ENCODE peak calls at places on chromosome 20, in five cellular contexts. O is GM12865, A is pancreas, D is stomach, B is breast epithelium. Y is an unnamed sample.

GRCh38 chr20:23399568-23400241 is 21.6 kb downstream of the NAPB start:
- DNase-seq in O (peak), A (no peak), B (no peak), D (no peak), Y (peak)

GRCh38 chr20:5168582-5169396 is 42.0 kb downstream of the CDS2 start:
- DNase-seq in D (no peak), A (no peak), B (no peak), O (no peak), Y (no peak)

GRCh38 chr20:53901697-53902096 is 168.7 kb downstream of the BCAS1 start:
- DNase-seq in A (no peak), O (no peak), B (no peak), D (no peak), Y (no peak)

GRCh38 chr20:7492257-7492656 is 448.0 kb downstream of the HAO1 start:
- DNase-seq in O (no peak), B (no peak), D (no peak), A (no peak), Y (no peak)

GRCh38 chr20:24305366-24305765 is 164.1 kb upstream of the SYNDIG1 start:
- DNase-seq in O (no peak), D (no peak), B (no peak), A (no peak), Y (no peak)

GRCh38 chr20:2798814-2799213 is 1.6 kb downstream of the CPXM1 start:
- DNase-seq in D (no peak), A (no peak), B (no peak), O (no peak), Y (no peak)

GRCh38 chr20:23242556-23243180 is 107.9 kb upstream of the NXT1 start:
- DNase-seq in A (no peak), B (no peak), O (no peak), D (no peak), Y (no peak)

GRCh38 chr20:9912858-9913434 is 74.1 kb upstream of the PAK5 start:
- DNase-seq in A (no peak), D (peak), O (peak), B (peak), Y (peak)

GRCh38 chr20:17798601-17799000 is 98.8 kb downstream of the BANF2 start:
- DNase-seq in D (no peak), A (no peak), B (no peak), O (no peak), Y (no peak)

GRCh38 chr20:5785146-5785545 is 34.9 kb downstream of the SHLD1 start:
- DNase-seq in B (no peak), D (no peak), O (no peak), A (no peak), Y (no peak)

GRCh38 chr20:21391495-21392298 is 5.6 kb downstream of the NKX2-4 start:
- DNase-seq in B (no peak), O (no peak), D (no peak), A (no peak), Y (no peak)

GRCh38 chr20:58439974-58440767 is 51.1 kb downstream of the VAPB start:
- DNase-seq in B (no peak), D (no peak), A (no peak), O (no peak), Y (no peak)

GRCh38 chr20:542777-543368 is 717 bp downstream of the CSNK2A1 start:
- DNase-seq in B (no peak), D (peak), A (no peak), O (peak), Y (no peak)

GRCh38 chr20:23320317-23320716 is 30.3 kb upstream of the NXT1 start:
- DNase-seq in D (no peak), A (no peak), O (peak), B (no peak), Y (no peak)

GRCh38 chr20:3712279-3712873 is at the start of gene SIGLEC1:
- DNase-seq in D (peak), B (no peak), O (no peak), A (peak), Y (no peak)

GRCh38 chr20:56202493-56203077 is 45.9 kb upstream of the MC3R start:
- DNase-seq in O (no peak), B (no peak), D (no peak), A (no peak), Y (no peak)

GRCh38 chr20:44501448-44501847 is 20.4 kb downstream of the SERINC3 start:
- DNase-seq in O (no peak), B (no peak), D (no peak), A (no peak), Y (peak)

GRCh38 chr20:56440346-56441007 is 27.9 kb upstream of the RTF2 start:
- DNase-seq in O (peak), D (no peak), A (no peak), B (no peak), Y (no peak)

GRCh38 chr20:49325981-49326380 is 48.1 kb upstream of the ZNFX1 start:
- DNase-seq in A (no peak), B (no peak), D (no peak), O (no peak), Y (no peak)

GRCh38 chr20:16125810-16126209 is 447.4 kb downstream of the KIF16B start:
- DNase-seq in D (no peak), A (no peak), B (peak), O (no peak), Y (no peak)

GRCh38 chr20:38460040-38460623 is 12.5 kb upstream of the RALGAPB start:
- DNase-seq in D (no peak), B (no peak), O (no peak), A (peak), Y (peak)

GRCh38 chr20:34385464-34385863 is 22.4 kb downstream of the ITCH start:
- DNase-seq in A (no peak), O (no peak), B (no peak), D (no peak), Y (no peak)

GRCh38 chr20:15339264-15339663 is 1001.9 kb upstream of the FLRT3 start:
- DNase-seq in A (no peak), D (no peak), O (no peak), B (no peak), Y (no peak)

GRCh38 chr20:13610205-13610604 is 28.5 kb downstream of the TASP1 start:
- DNase-seq in B (no peak), D (no peak), O (peak), A (no peak), Y (no peak)

GRCh38 chr20:17859002-17859615 is 109.5 kb downstream of the SNX5 start:
- DNase-seq in D (peak), O (peak), B (no peak), A (no peak), Y (no peak)

GRCh38 chr20:24763386-24764026 is 185.6 kb upstream of the CST7 start:
- DNase-seq in O (no peak), B (no peak), D (peak), A (peak), Y (no peak)

GRCh38 chr20:57857118-57857517 is 147.3 kb upstream of the PMEPA1 start:
- DNase-seq in B (no peak), A (no peak), O (no peak), D (no peak), Y (no peak)

GRCh38 chr20:11917663-11918062 is at the start of gene BTBD3:
- DNase-seq in B (peak), A (peak), O (no peak), D (peak), Y (no peak)

GRCh38 chr20:63208346-63208924 is 7.5 kb downstream of the YTHDF1 start:
- DNase-seq in O (no peak), B (no peak), A (no peak), D (no peak), Y (no peak)

GRCh38 chr20:8039048-8039447 is 19.5 kb upstream of the TMX4 start:
- DNase-seq in B (no peak), A (no peak), D (no peak), O (no peak), Y (no peak)

GRCh38 chr20:38725959-38726848 is 1.9 kb downstream of the SLC32A1 start:
- DNase-seq in O (peak), B (no peak), D (peak), A (no peak), Y (no peak)

GRCh38 chr20:6122873-6123649 is at the start of gene FERMT1:
- DNase-seq in A (peak), B (no peak), D (peak), O (peak), Y (no peak)

GRCh38 chr20:16615199-16615598 is 42.0 kb upstream of the KIF16B start:
- DNase-seq in A (no peak), O (no peak), B (no peak), D (no peak), Y (peak)

GRCh38 chr20:60050193-60050960 is 92.2 kb downstream of the CDH26 start:
- DNase-seq in A (no peak), D (peak), O (no peak), B (no peak), Y (no peak)

GRCh38 chr20:49685161-49685601 is 28.5 kb downstream of the B4GALT5 start:
- DNase-seq in D (no peak), A (no peak), B (no peak), O (peak), Y (no peak)

GRCh38 chr20:2652724-2653510 is 485 bp downstream of the NOP56 start:
- DNase-seq in D (no peak), B (no peak), A (no peak), O (peak), Y (no peak)

GRCh38 chr20:11204926-11205768 is 531.3 kb upstream of the JAG1 start:
- DNase-seq in A (peak), O (peak), D (peak), B (peak), Y (no peak)

GRCh38 chr20:48841196-48841860 is 13.5 kb upstream of the PREX1 start:
- DNase-seq in A (no peak), D (no peak), O (no peak), B (no peak), Y (no peak)

GRCh38 chr20:22833851-22834250 is 201.3 kb upstream of the SSTR4 start:
- DNase-seq in A (no peak), D (no peak), O (no peak), B (no peak), Y (no peak)

DNA sequence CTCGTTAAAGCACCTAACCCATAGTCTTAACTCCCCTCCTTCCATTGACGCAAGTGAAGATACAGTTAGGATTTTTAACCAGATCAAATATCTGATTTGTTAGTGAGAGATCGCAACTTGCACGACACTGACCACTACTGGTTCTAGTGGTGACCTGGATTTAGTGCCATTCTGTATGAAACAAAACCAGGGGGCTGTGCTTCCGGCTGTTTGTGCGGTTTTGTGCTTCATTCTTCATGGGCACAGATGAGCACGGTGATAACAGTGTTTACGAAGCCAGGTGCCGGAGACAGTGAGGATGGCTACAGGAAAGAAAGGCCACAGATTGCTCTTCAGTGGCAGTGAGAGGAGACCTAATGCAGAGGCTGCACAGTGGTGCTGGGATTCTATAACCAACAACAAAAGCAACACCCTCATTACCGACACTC is 75.5 kb downstream of the NOL4L start:
- DNase-seq in D (no peak), O (no peak), B (peak), A (no peak), Y (no peak)
- TF ChIP-seq CTCF in D (no peak), O (no peak), B (no peak), A (no peak), Y (peak)

DNA sequence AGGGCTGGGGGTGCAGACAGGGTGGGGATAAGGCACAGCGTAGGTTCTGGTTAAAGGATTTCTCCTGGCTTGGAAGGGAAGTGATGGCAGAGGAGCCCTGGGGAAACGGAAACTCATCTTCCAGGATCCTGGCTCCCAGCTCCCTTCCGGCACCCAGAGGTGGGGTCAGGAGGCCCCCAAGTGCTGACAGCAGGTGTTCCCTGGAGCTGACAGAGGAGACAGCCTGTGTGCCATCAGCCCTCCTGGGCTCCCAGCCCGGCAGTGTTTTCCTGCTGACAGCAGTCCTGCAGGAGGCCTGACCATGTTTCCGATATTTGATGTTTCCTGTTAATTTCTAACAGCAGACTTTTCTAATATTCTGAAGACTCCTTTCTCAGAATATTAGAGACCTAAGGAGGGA is 277.3 kb downstream of the TAF4 start:
- DNase-seq in D (no peak), A (no peak), O (no peak), B (no peak), Y (no peak)
- H3K4me3 ChIP-seq in D (no peak), A (no peak), O (no peak), B (no peak), Y (no peak)

DNA sequence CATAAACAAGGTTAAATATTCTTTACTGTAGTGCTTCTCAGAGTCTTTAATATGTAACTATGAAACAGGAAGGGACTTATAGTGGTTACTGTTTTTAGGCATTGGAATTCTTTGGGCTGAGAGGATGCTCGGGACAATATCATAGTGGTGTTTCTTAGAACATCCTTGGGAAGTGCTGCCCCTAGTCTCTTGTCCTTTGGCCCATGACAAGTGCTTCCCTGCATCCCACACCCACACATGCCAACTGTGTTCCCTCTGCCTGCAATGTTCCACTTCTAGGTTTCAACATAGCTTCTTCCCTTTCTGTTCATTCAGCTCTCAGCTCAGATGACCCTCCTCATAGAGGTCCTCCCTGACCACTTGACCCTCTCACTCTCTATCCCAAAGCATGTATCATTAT is 37.6 kb downstream of the CFAP61 start:
- DNase-seq in B (no peak), O (no peak), D (no peak), A (no peak), Y (no peak)
- TF ChIP-seq CTCF in B (no peak), O (no peak), D (no peak), A (no peak), Y (no peak)

GRCh38 chr20:35541118-35541782 is 628 bp upstream of the ERGIC3 start:
- DNase-seq in A (no peak), O (no peak), D (no peak), B (no peak), Y (no peak)

GRCh38 chr20:35544436-35544835 is 2.6 kb downstream of the ERGIC3 start:
- DNase-seq in A (no peak), B (no peak), O (no peak), D (no peak), Y (no peak)

GRCh38 chr20:35541783-35542662 is at the start of gene ERGIC3:
- DNase-seq in B (peak), D (peak), O (peak), A (peak), Y (peak)

GRCh38 chr20:35546127-35546526 is 4.2 kb downstream of the ERGIC3 start:
- DNase-seq in B (no peak), A (no peak), D (no peak), O (no peak), Y (no peak)

DNA sequence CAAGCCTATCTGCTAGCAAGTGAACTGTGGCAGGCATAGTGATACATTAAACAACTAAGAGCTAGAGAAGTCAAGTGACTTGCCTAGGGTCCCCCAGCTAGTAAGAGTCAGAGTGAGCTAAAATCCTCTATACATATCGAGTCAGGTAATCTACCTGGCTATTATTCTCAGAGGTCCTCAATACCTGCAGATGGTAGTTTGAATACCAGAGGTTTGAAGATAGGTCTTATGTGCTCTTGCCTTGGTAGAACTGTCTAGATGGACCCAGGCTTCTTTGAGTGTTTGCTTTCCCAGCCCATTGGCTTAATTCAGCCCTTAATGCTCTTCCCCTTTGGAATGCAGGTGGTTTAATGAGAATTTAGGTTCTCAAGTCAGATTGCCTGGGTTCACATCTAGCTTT is 1.1 kb downstream of the ERGIC3 start:
- DNase-seq in A (no peak), B (no peak), D (no peak), O (no peak), Y (no peak)
- H3K4me3 ChIP-seq in A (no peak), B (no peak), D (peak), O (no peak), Y (no peak)

GRCh38 chr20:41604002-41604401 is 14.2 kb downstream of the CHD6 start:
- DNase-seq in O (no peak), B (no peak), D (no peak), A (no peak), Y (no peak)
- TF ChIP-seq CTCF in O (no peak), B (no peak), D (no peak), A (no peak), Y (no peak)

GRCh38 chr20:51565298-51565697 is 22.8 kb upstream of the NFATC2 start:
- DNase-seq in D (no peak), O (no peak), A (no peak), B (no peak), Y (no peak)
- H3K4me3 ChIP-seq in D (no peak), O (no peak), A (no peak), B (no peak), Y (no peak)

DNA sequence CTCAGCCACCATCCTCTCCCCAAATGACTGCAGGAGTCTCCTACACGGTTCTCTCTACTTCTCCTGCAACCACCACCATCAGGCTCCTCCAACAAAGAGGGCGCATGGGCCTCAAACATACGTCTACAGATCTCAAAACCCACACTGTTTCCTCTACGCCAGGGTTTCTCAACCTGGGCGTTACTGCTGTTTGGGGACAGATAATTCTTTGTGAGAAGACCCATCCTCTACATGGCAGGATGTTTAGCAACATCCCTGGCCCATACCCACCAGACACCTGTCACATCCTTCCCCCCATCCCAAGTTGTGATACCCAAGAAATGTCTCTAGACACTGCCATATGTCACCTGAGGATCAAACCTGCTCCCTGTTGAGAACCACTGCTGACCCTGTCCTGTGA is 45.0 kb downstream of the ELMO2 start:
- DNase-seq in B (no peak), O (no peak), D (no peak), A (no peak), Y (no peak)
- TF ChIP-seq CTCF in B (no peak), O (no peak), D (no peak), A (no peak), Y (no peak)

DNA sequence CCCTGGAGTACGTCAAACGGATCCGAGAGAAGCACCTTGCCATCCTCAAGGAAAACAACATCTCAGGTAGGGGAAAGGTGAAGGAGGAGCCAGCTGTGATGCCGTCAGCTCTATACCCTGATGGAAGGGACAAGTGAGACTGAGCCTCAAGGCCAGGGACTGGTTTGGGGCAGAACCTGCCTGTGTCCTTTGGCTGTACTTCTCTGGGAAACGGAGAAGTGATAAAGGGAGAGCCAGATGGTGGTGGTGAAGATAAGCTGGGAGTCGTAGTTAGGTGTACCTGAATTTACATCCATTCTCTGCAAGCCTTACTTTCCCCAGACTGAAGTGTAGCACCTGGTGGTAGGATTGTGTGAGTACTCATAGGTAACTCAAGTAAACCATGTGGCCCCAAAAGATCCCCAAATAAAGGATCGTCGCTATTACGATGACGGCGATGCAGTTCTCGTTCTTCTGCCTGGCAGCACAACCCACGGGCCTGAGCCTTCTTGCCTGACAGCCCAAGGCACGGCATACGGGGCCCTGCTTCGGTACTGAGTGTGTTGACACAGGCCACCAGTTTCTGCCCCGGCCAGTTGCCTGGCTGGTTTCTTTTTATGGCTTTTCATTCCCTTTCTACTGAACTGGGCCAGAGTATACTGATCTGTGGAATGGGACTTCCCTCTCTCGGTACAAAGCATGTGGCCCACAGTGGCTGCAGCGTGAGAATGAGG is 10.6 kb downstream of the PCIF1 start:
- DNase-seq in B (no peak), D (no peak), A (peak), O (no peak), Y (no peak)
- H3K4me3 ChIP-seq in B (no peak), D (no peak), A (no peak), O (no peak), Y (no peak)